ENCODE peak calls at places on chromosome 17, in eight cellular contexts. U, F, R, C, V, X, Q and O are unnamed samples.

GRCh38 chr17:75848523-75849303 is 4.5 kb upstream of the UNC13D start:
- DNase-seq in U (no peak), F (no peak), R (no peak), C (no peak), V (peak), X (peak), Q (peak), O (peak)

GRCh38 chr17:42182927-42183734 is 2.1 kb downstream of the HCRT start:
- DNase-seq in U (peak), F (no peak), R (peak), C (peak), V (no peak), X (peak), Q (no peak), O (peak)

GRCh38 chr17:29664743-29665479 is 42.2 kb upstream of the CORO6 start:
- DNase-seq in U (peak), F (no peak), R (no peak), C (no peak), V (no peak), X (peak), Q (no peak), O (peak)

GRCh38 chr17:76969598-76970172 is 101.5 kb downstream of the MGAT5B start:
- DNase-seq in U (no peak), F (no peak), R (no peak), C (no peak), V (no peak), X (no peak), Q (no peak), O (peak)

GRCh38 chr17:32484628-32485027 is 2.2 kb upstream of the CDK5R1 start:
- DNase-seq in U (no peak), F (no peak), R (no peak), C (no peak), V (no peak), X (no peak), Q (no peak), O (no peak)

GRCh38 chr17:7818746-7819645 is 15.0 kb upstream of the KDM6B start:
- DNase-seq in U (no peak), F (no peak), R (no peak), C (no peak), V (no peak), X (no peak), Q (no peak), O (no peak)

GRCh38 chr17:2171725-2172446 is 117.0 kb downstream of the HIC1 start:
- DNase-seq in U (peak), F (no peak), R (no peak), C (peak), V (no peak), X (peak), Q (no peak), O (peak)

GRCh38 chr17:30780343-30780742 is 44.1 kb downstream of the CRLF3 start:
- DNase-seq in U (no peak), F (peak), R (no peak), C (no peak), V (no peak), X (no peak), Q (no peak), O (no peak)

GRCh38 chr17:83196088-83196765 is 116.8 kb downstream of the METRNL start:
- DNase-seq in U (peak), F (no peak), R (no peak), C (no peak), V (peak), X (peak), Q (no peak), O (peak)

GRCh38 chr17:48351916-48352332 is 78.1 kb downstream of the SKAP1 start:
- DNase-seq in U (peak), F (peak), R (peak), C (peak), V (no peak), X (peak), Q (no peak), O (peak)

GRCh38 chr17:68768804-68769203 is 167.6 kb upstream of the FAM20A start:
- DNase-seq in U (no peak), F (no peak), R (no peak), C (no peak), V (no peak), X (no peak), Q (no peak), O (no peak)

GRCh38 chr17:17970699-17971430 is 1.3 kb downstream of the TOM1L2 start:
- DNase-seq in U (no peak), F (no peak), R (no peak), C (no peak), V (no peak), X (no peak), Q (no peak), O (no peak)

GRCh38 chr17:48550313-48551205 is 5.7 kb upstream of the HOXB2 start:
- DNase-seq in U (no peak), F (no peak), R (no peak), C (no peak), V (peak), X (peak), Q (no peak), O (no peak)

GRCh38 chr17:14437176-14437575 is 136.3 kb downstream of the HS3ST3B1 start:
- DNase-seq in U (no peak), F (no peak), R (no peak), C (no peak), V (no peak), X (no peak), Q (no peak), O (no peak)

GRCh38 chr17:65389426-65389825 is 172.0 kb downstream of the AXIN2 start:
- DNase-seq in U (peak), F (no peak), R (peak), C (no peak), V (no peak), X (peak), Q (no peak), O (peak)

GRCh38 chr17:45740553-45741330 is 43.4 kb upstream of the CRHR1 start:
- DNase-seq in U (no peak), F (peak), R (peak), C (no peak), V (no peak), X (peak), Q (no peak), O (peak)